ENCODE peak calls at places on chromosome 15, in nine cellular contexts. O is mammary epithelial cell, A is SK-N-SH, M is Panc1, E is WERI-Rb-1, Z is esophagus muscularis mucosa, D is coronary artery, V is HCT116, Y is left ventricle myocardium inferior. N is an unnamed sample.
A peak's percentile ranks its signal among the peaks of the same experiment; 100 is the strongest.

GRCh38 chr15:60507596-60508424 is 28.9 kb upstream of the ICE2 start:
- DNase-seq in O (peak; percentile 68), A (peak; percentile 60), M (no peak), E (peak; percentile 29), Z (no peak), D (no peak), V (peak; percentile 54), Y (no peak), N (peak; percentile 53)

GRCh38 chr15:97867870-97868269 is 92.6 kb upstream of the ARRDC4 start:
- DNase-seq in O (no peak), A (no peak), M (no peak), E (no peak), Z (no peak), D (no peak), V (no peak), Y (peak; percentile 38), N (no peak)

GRCh38 chr15:69957175-69957574 is 140.5 kb downstream of the TLE3 start:
- DNase-seq in O (no peak), A (no peak), M (no peak), E (no peak), Z (peak; percentile 89), D (no peak), V (no peak), Y (no peak), N (no peak)

GRCh38 chr15:89307046-89307587 is 27.5 kb downstream of the POLG start:
- DNase-seq in O (peak; percentile 29), A (no peak), M (no peak), E (no peak), Z (no peak), D (no peak), V (no peak), Y (no peak), N (no peak)

GRCh38 chr15:89399390-89400120 is 64.9 kb upstream of the POLG start:
- DNase-seq in O (no peak), A (peak; percentile 92), M (no peak), E (peak; percentile 89), Z (no peak), D (no peak), V (no peak), Y (no peak), N (no peak)

GRCh38 chr15:25169318-25169717 is 214.5 kb downstream of the SNRPN start:
- DNase-seq in O (no peak), A (no peak), M (no peak), E (peak; percentile 4), Z (peak; percentile 89), D (peak; percentile 64), V (no peak), Y (no peak), N (no peak)

GRCh38 chr15:74790080-74790916 is 8.4 kb downstream of the CSK start:
- DNase-seq in O (no peak), A (peak; percentile 87), M (no peak), E (no peak), Z (no peak), D (no peak), V (no peak), Y (peak; percentile 82), N (no peak)

GRCh38 chr15:79372428-79372827 is 59.7 kb upstream of the MINAR1 start:
- DNase-seq in O (no peak), A (no peak), M (no peak), E (no peak), Z (no peak), D (no peak), V (no peak), Y (no peak), N (no peak)

GRCh38 chr15:64224508-64224907 is 61.7 kb upstream of the PPIB start:
- DNase-seq in O (peak; percentile 2), A (peak; percentile 28), M (no peak), E (no peak), Z (no peak), D (no peak), V (no peak), Y (no peak), N (peak; percentile 26)

GRCh38 chr15:100340721-100341661 is 784 bp downstream of the ADAMTS17 start:
- DNase-seq in O (no peak), A (peak; percentile 60), M (no peak), E (no peak), Z (no peak), D (no peak), V (no peak), Y (no peak), N (no peak)

GRCh38 chr15:74397239-74398068 is 30.0 kb upstream of the CYP11A1 start:
- DNase-seq in O (peak; percentile 62), A (no peak), M (no peak), E (no peak), Z (no peak), D (no peak), V (no peak), Y (no peak), N (no peak)

GRCh38 chr15:50046868-50047267 is 72.2 kb downstream of the ATP8B4 start:
- DNase-seq in O (peak; percentile 68), A (peak; percentile 33), M (no peak), E (no peak), Z (no peak), D (no peak), V (no peak), Y (no peak), N (no peak)

GRCh38 chr15:71199384-71200351 is 84.4 kb downstream of the THSD4 start:
- DNase-seq in O (no peak), A (no peak), M (no peak), E (no peak), Z (no peak), D (no peak), V (no peak), Y (no peak), N (no peak)

GRCh38 chr15:74723754-74724334 is 1.5 kb downstream of the CYP1A1 start:
- DNase-seq in O (peak; percentile 74), A (peak; percentile 85), M (peak; percentile 32), E (peak; percentile 13), Z (no peak), D (peak; percentile 31), V (peak; percentile 77), Y (no peak), N (no peak)

GRCh38 chr15:66961901-66962300 is 103.5 kb upstream of the SMAD3 start:
- DNase-seq in O (no peak), A (no peak), M (no peak), E (no peak), Z (no peak), D (peak; percentile 61), V (no peak), Y (no peak), N (no peak)

GRCh38 chr15:59178151-59178705 is 28.4 kb upstream of the LDHAL6B start:
- DNase-seq in O (no peak), A (no peak), M (no peak), E (no peak), Z (no peak), D (no peak), V (no peak), Y (no peak), N (no peak)

DNA sequence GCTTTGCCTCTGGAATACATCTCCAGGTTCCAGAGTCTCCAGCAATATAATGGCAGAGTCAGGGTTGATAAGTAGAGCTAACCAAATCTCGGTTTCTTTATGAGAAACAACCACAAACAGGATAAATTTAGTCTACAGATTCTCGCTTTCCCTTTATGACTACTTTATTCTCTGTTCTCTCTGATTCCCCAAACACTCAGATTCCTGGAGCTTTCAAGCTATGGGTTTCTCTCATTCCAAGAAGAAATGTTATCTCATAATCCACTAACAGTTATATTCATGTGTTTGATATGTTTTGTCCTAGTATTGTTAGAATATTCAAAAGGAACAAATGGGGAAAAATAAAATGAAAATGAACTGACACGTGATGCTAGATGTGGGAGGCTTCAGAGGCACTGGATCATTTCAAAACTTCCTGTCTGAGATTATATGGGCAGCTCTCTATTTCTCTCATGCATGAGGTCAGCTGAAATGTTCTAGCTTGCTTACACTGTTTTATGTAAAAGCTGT is 1013.9 kb upstream of the SEMA6D start:
- DNase-seq in O (no peak), A (no peak), M (no peak), E (no peak), Z (no peak), D (no peak), V (no peak), Y (no peak), N (no peak)
- H3K4me3 ChIP-seq in O (no peak overlapping the region), A (no peak overlapping the region), M (no peak overlapping the region), E (no peak overlapping the region), Z (no peak overlapping the region), D (no peak overlapping the region), V (no peak overlapping the region), Y (no peak overlapping the region), N (no peak overlapping the region)

DNA sequence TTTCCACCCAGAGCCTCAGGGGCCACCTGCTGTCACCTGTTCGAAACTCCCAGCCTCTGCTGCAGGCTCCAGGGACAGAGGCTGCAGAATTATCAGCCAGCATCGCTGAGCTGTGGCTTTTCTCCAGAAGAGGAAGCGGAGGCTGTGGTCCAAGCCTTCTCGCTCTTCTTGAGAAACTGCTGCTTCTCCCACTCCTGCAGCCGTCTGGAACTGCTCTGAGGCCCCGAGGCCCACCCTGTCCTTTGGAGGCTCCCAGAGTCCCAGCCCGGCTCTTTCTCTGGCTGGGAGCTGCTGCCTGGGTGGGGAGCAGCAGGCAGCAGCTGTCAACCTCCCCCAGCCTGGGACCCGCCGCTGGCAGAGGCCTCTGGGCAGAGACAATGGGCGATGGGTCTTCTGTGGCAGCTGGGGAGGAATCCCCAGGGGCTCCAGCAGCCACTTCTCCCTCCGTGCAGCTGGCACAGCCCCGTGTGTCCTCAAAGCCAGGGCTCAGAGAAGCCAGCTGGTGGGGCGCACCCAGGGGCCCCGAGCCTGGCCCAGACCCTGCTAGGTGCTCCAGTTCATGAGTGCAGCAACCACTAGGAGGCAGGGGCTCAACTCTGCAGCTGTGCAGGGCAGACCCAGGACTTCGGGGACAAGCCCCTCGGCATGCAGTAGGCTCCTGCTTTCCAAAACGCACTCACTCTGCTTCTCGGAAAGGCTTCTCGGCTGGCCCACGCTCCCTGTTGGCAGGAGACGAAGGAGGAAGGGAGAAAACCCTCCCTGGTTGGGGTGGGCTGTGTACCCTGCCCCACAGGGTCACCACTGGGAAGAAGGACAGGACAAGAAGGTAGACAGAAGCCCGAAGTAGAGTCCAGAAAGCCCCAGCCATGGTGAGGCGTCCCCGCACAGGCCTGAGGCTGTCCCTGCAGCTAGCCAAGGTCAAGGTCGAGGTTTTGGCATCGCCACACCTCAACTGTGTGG is 49.9 kb upstream of the FURIN start:
- DNase-seq in O (no peak), A (peak; percentile 40), M (no peak), E (peak; percentile 57), Z (no peak), D (no peak), V (no peak), Y (peak; percentile 29), N (no peak)
- TF ChIP-seq CTCF in O (no peak), A (peak; percentile 18), M (no peak), E (peak; percentile 65), Z (no peak), D (no peak), V (no peak), Y (peak; percentile 29), N (peak; percentile 12)

DNA sequence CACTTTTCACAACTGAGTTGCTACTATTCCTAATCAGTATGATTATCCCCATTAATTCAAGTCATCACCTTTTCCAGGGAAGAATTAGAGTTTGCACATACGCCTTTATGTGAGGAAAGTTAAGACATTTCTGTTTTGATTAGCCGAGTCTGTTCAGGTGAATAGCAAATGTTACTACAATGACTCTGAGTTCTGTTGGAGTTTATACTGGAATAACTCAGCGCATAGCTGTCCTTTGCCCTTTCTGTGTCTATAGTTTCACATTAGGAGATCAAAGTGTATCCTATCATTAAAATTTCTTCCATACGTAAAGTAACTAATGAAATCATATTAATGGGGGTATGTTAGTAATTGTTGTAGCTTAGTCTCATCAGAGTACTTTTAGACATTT is 4.9 kb downstream of the RAB8B start:
- DNase-seq in O (no peak), A (no peak), M (no peak), E (no peak), Z (no peak), D (no peak), V (no peak), Y (no peak), N (no peak)
- H3K4me3 ChIP-seq in O (no peak overlapping the region), A (no peak overlapping the region), M (no peak overlapping the region), E (no peak overlapping the region), Z (no peak overlapping the region), D (peak overlapping the region; percentile 37), V (no peak overlapping the region), Y (peak overlapping the region; percentile 15), N (no peak overlapping the region)

GRCh38 chr15:52217186-52217585 is 26.0 kb upstream of the GNB5 start:
- DNase-seq in O (no peak), A (no peak), M (no peak), E (peak; percentile 67), Z (no peak), D (no peak), V (no peak), Y (no peak), N (no peak)
- TF ChIP-seq CTCF in O (peak; percentile 34), A (peak; percentile 12), M (peak; percentile 58), E (peak; percentile 86), Z (no peak), D (no peak), V (peak; percentile 12), Y (no peak), N (no peak)